ENCODE peak calls at places on chromosomes 2 and 18, in nine cellular contexts. V is astrocyte of the spinal cord, E is cardiac muscle cell, G is tibial artery, I is transverse colon, T is dorsolateral prefrontal cortex, P is DND-41, K is tibial nerve, Z is SK-N-SH. A is an unnamed sample.

GRCh38 chr2:15686643-15687042 is 95.0 kb downstream of the DDX1 start:
- DNase-seq in P (no peak), T (no peak), E (no peak), Z (no peak), G (no peak), K (no peak), V (no peak), I (no peak), A (no peak)

GRCh38 chr2:111119004-111119846 is 1.5 kb upstream of the BCL2L11 start:
- DNase-seq in G (no peak), K (no peak), I (peak), V (peak), P (no peak), T (no peak), Z (no peak), E (no peak), A (no peak)

GRCh38 chr2:189002079-189002478 is 27.9 kb downstream of the COL3A1 start:
- DNase-seq in I (no peak), P (no peak), G (no peak), K (no peak), Z (no peak), V (peak), E (peak), T (no peak), A (peak)

GRCh38 chr2:99975386-99975785 is 167.0 kb downstream of the AFF3 start:
- DNase-seq in P (no peak), E (no peak), I (no peak), V (peak), Z (no peak), K (no peak), G (no peak), T (no peak), A (peak)

GRCh38 chr2:206989306-206989705 is 50.0 kb downstream of the CPO start:
- DNase-seq in E (peak), P (peak), Z (peak), K (no peak), T (no peak), G (no peak), I (peak), V (peak), A (no peak)

GRCh38 chr2:192091480-192091879 is 103.3 kb downstream of the TMEFF2 start:
- DNase-seq in V (no peak), E (no peak), T (no peak), K (no peak), Z (no peak), G (no peak), P (no peak), I (no peak), A (no peak)

GRCh38 chr18:54787616-54788015 is 40.7 kb upstream of the RAB27B start:
- DNase-seq in P (no peak), V (peak), E (peak), Z (no peak), K (no peak), G (no peak), I (no peak), T (no peak), A (peak)

GRCh38 chr18:44636241-44636640 is 44.4 kb upstream of the SETBP1 start:
- DNase-seq in E (no peak), Z (no peak), V (no peak), P (no peak), K (no peak), T (no peak), I (no peak), G (no peak), A (no peak)

GRCh38 chr18:49656098-49656591 is 94.3 kb downstream of the LIPG start:
- DNase-seq in I (no peak), K (no peak), P (peak), V (peak), Z (no peak), E (no peak), T (no peak), G (no peak), A (no peak)

GRCh38 chr2:207162319-207162718 is 3.4 kb downstream of the KLF7 start:
- DNase-seq in T (no peak), I (no peak), V (peak), E (peak), G (no peak), P (no peak), Z (no peak), K (no peak), A (peak)

GRCh38 chr2:190535586-190535985 is 1.1 kb upstream of the NEMP2 start:
- DNase-seq in V (no peak), E (no peak), G (no peak), K (no peak), P (no peak), T (no peak), I (no peak), Z (no peak), A (no peak)

GRCh38 chr2:100422320-100422719 is 4.9 kb upstream of the CHST10 start:
- DNase-seq in Z (peak), G (no peak), T (no peak), E (peak), I (no peak), V (peak), K (no peak), P (peak), A (peak)

GRCh38 chr2:241567776-241568175 is 9.2 kb downstream of the BOK start:
- DNase-seq in P (no peak), I (no peak), T (no peak), V (no peak), K (no peak), E (no peak), G (no peak), Z (no peak), A (no peak)

GRCh38 chr2:234995332-234996007 is 43.7 kb downstream of the SH3BP4 start:
- DNase-seq in I (peak), G (no peak), V (no peak), T (no peak), E (no peak), K (peak), Z (no peak), P (no peak), A (no peak)

GRCh38 chr2:98445708-98446577 is 1.3 kb downstream of the INPP4A start:
- DNase-seq in V (no peak), P (no peak), G (no peak), K (no peak), E (no peak), I (no peak), Z (peak), T (peak), A (no peak)

GRCh38 chr2:220335591-220335915 is 708.1 kb downstream of the SLC4A3 start:
- DNase-seq in Z (no peak), I (no peak), P (no peak), G (no peak), T (no peak), E (peak), V (no peak), K (no peak), A (no peak)

GRCh38 chr18:66432636-66433035 is 171.3 kb downstream of the CDH19 start:
- DNase-seq in E (no peak), I (no peak), V (no peak), P (no peak), T (no peak), Z (no peak), K (no peak), G (no peak), A (no peak)

GRCh38 chr18:49960376-49960775 is 147.0 kb upstream of the ACAA2 start:
- DNase-seq in V (no peak), P (no peak), I (no peak), E (no peak), K (no peak), G (no peak), T (no peak), Z (no peak), A (no peak)

GRCh38 chr2:240403358-240404104 is 31.9 kb upstream of the GPC1 start:
- DNase-seq in T (no peak), I (no peak), E (no peak), K (peak), P (no peak), V (no peak), G (no peak), Z (no peak), A (no peak)

GRCh38 chr2:221205103-221205502 is 367.0 kb downstream of the EPHA4 start:
- DNase-seq in I (no peak), E (no peak), T (no peak), P (no peak), V (no peak), Z (no peak), G (no peak), K (no peak), A (no peak)

GRCh38 chr2:8543412-8544167 is 138.3 kb upstream of the ID2 start:
- DNase-seq in I (peak), T (no peak), G (peak), Z (peak), K (no peak), P (peak), E (peak), V (peak), A (peak)

GRCh38 chr2:189393440-189394111 is 47.7 kb upstream of the WDR75 start:
- DNase-seq in P (no peak), I (no peak), K (no peak), V (peak), G (no peak), Z (no peak), E (peak), T (no peak), A (peak)

GRCh38 chr18:79588636-79589481 is 90.7 kb upstream of the CTDP1 start:
- DNase-seq in P (no peak), G (peak), I (peak), E (peak), V (peak), T (no peak), K (peak), Z (no peak), A (peak)

GRCh38 chr18:31978616-31979015 is 35.7 kb upstream of the TRAPPC8 start:
- DNase-seq in G (no peak), V (no peak), K (no peak), Z (no peak), P (no peak), T (no peak), I (no peak), E (no peak), A (no peak)

GRCh38 chr2:3211256-3211970 is 166.2 kb downstream of the EIPR1 start:
- DNase-seq in E (no peak), G (no peak), P (no peak), I (no peak), Z (no peak), V (no peak), K (no peak), T (no peak), A (no peak)

GRCh38 chr2:152500777-152501176 is 165.8 kb downstream of the FMNL2 start:
- DNase-seq in P (no peak), V (no peak), K (peak), E (no peak), Z (no peak), T (peak), I (no peak), G (peak), A (no peak)

GRCh38 chr2:107808986-107809385 is 17.7 kb upstream of the RGPD4 start:
- DNase-seq in P (no peak), E (no peak), I (no peak), T (no peak), G (no peak), Z (no peak), K (no peak), V (peak), A (no peak)

GRCh38 chr2:191066281-191067233 is 52.6 kb upstream of the STAT1 start:
- DNase-seq in G (peak), T (no peak), K (no peak), V (no peak), I (no peak), P (peak), Z (no peak), E (no peak), A (no peak)

GRCh38 chr2:120182019-120182560 is 41.1 kb downstream of the TMEM185B start:
- DNase-seq in P (no peak), E (no peak), V (no peak), K (no peak), I (no peak), G (no peak), Z (no peak), T (no peak), A (no peak)
- TF ChIP-seq CTCF in P (peak), E (no peak), V (no peak), K (no peak), I (no peak), G (no peak), Z (no peak), T (no peak), A (no peak)

GRCh38 chr18:5890606-5891360 is 4.5 kb downstream of the TMEM200C start:
- DNase-seq in T (no peak), G (no peak), I (no peak), Z (peak), P (no peak), E (peak), K (no peak), V (no peak), A (no peak)
- H3K4me3 ChIP-seq in T (peak), G (peak), I (no peak), Z (no peak), P (no peak), E (peak), K (peak), V (peak), A (peak)

DNA sequence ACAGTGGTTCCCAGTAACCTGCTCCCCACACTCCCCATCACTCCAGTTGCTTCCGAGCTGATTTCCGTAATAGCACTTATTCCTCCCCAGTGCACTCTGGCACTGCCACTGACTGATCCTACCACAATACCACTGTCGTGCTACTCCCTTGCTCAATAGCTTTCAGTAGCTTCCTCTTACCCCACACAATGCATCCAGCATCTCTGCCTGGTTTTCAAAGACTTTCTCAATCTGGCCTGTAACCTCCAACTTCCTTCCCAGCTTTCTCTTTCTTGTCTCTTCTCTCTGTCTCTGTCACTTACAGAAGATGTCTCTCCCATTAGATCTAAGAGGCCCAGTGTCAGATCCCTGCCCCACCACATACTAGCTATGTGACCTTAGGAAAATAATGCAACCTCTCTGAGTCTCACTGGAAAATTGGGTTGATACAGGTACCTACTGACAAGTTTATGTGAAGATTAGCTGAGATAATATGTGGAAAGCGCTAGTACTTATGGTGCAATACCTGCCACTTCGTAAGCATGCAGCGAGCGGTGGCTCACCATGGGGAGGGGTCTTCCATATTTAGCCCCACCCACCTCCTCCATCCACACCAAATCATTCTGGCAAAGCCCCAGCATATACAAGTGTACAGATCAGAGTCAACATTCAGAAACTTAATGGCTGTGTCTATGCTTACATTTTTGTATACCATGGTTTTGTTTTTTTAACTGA is 36.7 kb downstream of the SFXN5 start:
- DNase-seq in T (no peak), K (no peak), P (no peak), V (no peak), I (no peak), Z (no peak), E (peak), G (no peak), A (no peak)
- TF ChIP-seq CTCF in T (no peak), K (no peak), P (no peak), V (no peak), I (no peak), Z (no peak), E (no peak), G (no peak), A (no peak)

GRCh38 chr2:174052639-174052976 is 87.4 kb upstream of the SP3 start:
- DNase-seq in V (no peak), E (no peak), T (no peak), P (no peak), Z (no peak), G (no peak), I (no peak), K (no peak), A (no peak)
- H3K4me3 ChIP-seq in V (no peak), E (no peak), T (no peak), P (no peak), Z (no peak), G (no peak), I (no peak), K (no peak), A (no peak)

GRCh38 chr18:13461488-13461887 is 242.9 kb downstream of the LDLRAD4 start:
- DNase-seq in T (no peak), P (peak), K (no peak), E (no peak), I (no peak), V (no peak), Z (no peak), G (no peak), A (peak)
- TF ChIP-seq CTCF in T (no peak), P (peak), K (no peak), E (no peak), I (no peak), V (no peak), Z (no peak), G (no peak), A (no peak)

GRCh38 chr2:202149155-202149762 is 76.2 kb downstream of the KIAA2012 start:
- DNase-seq in G (peak), Z (no peak), V (peak), P (no peak), K (peak), E (peak), T (peak), I (peak), A (peak)
- H3K4me3 ChIP-seq in G (no peak), Z (no peak), V (no peak), P (no peak), K (no peak), E (no peak), T (no peak), I (no peak), A (no peak)

DNA sequence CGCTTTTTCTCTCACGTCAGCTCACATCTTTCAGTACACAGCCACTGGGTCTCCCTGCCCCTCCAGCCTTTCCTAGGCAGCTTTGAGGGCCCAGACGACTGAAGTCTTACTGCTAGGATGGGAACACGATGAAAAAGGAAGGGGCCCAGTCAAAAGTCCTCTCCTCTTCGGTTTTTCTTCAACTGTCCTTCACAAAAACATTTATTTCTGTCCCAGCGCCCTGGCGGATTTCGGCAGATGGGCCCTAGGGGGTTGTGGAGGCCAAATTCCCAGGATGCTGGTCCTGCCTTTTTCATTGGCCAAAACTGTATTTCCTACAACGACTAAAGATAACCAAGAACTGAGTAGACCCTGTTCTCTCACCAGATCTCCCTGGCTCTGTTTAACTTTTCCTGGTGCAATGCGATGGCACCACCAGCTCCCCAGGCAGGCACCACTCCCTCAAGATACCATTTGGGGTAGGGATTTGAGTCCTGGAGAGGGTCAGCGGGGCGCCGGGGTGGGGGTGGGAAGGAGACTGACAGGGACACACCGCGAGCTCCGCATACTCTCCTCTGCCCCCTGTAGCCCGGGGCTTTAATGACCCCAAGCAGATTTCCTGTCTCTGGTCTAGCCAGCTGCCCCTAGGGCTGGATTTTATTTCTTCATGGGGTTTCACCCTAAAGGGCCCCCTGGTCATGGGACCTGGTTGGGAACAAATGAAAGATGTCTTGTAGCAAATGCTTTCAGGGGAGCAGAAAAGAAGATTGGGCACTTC is 7.4 kb downstream of the SIX2 start:
- DNase-seq in G (no peak), P (no peak), I (no peak), T (no peak), Z (no peak), E (no peak), K (no peak), V (no peak), A (no peak)
- TF ChIP-seq CTCF in G (no peak), P (no peak), I (no peak), T (no peak), Z (no peak), E (peak), K (no peak), V (peak), A (no peak)

GRCh38 chr2:205427112-205427511 is 255.2 kb upstream of the NRP2 start:
- DNase-seq in V (peak), T (no peak), I (no peak), Z (no peak), G (no peak), P (no peak), E (peak), K (no peak), A (peak)

GRCh38 chr2:205424326-205424725 is 258.0 kb upstream of the NRP2 start:
- DNase-seq in K (no peak), T (no peak), Z (no peak), G (no peak), I (no peak), P (no peak), V (no peak), E (no peak), A (no peak)

DNA sequence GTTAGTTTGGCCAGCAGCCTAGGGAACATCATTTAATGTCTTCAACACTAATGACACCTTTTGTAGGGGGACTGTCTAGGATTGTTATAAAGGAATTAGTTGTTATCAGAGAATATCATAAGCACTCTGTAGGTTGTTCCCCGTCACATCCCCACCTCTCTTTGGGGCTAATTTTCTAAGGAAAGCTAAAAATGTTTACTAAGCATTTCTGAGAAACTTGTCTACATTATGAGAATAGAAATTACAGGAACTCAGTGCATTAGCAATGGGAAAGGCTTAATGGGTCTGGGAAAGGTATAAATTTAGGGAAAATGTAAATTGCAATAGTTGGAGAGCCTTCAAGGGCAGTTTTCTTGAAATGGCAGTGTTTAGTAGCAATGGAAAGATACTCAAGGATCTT is 257.2 kb upstream of the NRP2 start:
- DNase-seq in V (no peak), G (no peak), E (no peak), K (no peak), Z (no peak), T (no peak), I (no peak), P (no peak), A (no peak)
- H3K4me3 ChIP-seq in V (no peak), G (no peak), E (no peak), K (no peak), Z (no peak), T (no peak), I (no peak), P (no peak), A (no peak)

DNA sequence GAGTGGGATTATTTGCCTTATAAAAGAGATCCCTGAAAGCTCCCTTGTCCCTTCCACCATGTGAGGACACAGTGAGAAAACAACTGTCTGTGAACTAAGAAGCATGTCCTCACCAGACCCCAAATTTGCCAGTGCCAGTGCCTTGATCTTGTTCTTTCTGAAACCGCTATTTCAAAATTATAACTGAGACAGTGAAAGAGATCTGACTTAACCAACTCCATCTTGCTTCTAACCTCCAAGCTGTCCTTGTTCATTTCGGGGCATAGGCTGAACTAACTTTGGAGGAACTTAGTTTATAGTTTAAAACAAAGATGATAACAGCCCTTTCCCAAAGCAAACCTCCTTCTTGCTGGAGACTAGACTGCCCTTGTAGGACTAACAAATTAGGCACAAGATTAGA is 563.9 kb downstream of the ADCYAP1 start:
- DNase-seq in K (no peak), E (no peak), P (no peak), V (no peak), T (no peak), Z (no peak), G (no peak), I (no peak), A (no peak)
- TF ChIP-seq CTCF in K (no peak), E (no peak), P (no peak), V (no peak), T (no peak), Z (no peak), G (no peak), I (no peak), A (no peak)

GRCh38 chr2:218567797-218568189 is 358 bp downstream of the USP37 start:
- DNase-seq in I (no peak), T (no peak), G (no peak), V (no peak), P (no peak), Z (no peak), E (no peak), K (no peak), A (peak)

GRCh38 chr2:218566296-218566695 is 1.9 kb downstream of the USP37 start:
- DNase-seq in P (no peak), E (no peak), Z (no peak), K (no peak), I (no peak), V (no peak), T (no peak), G (no peak), A (no peak)

GRCh38 chr2:218569661-218570500 is 1.2 kb downstream of the CNOT9 start:
- DNase-seq in K (no peak), E (peak), T (no peak), Z (peak), V (peak), G (no peak), I (peak), P (peak), A (peak)

GRCh38 chr2:218569038-218569431 is 396 bp downstream of the CNOT9 start:
- DNase-seq in P (no peak), E (peak), G (peak), I (peak), Z (peak), K (no peak), T (no peak), V (peak), A (peak)

GRCh38 chr2:218568190-218569037 is at the start of the genes CNOT9 and USP37:
- DNase-seq in P (peak), V (peak), T (peak), Z (peak), K (peak), E (peak), G (peak), I (peak), A (peak)
- H3K4me3 ChIP-seq in P (peak), V (peak), T (peak), Z (peak), K (peak), E (peak), G (peak), I (peak), A (peak)